ENCODE peak calls at places on chromosomes 7 and 10, in six cellular contexts. A is prostate gland, K is M059J, Z is amniotic stem cell, G is mesothelial cell of epicardium, S is tibial artery. W is an unnamed sample.

GRCh38 chr7:130814753-130815152 is 80.7 kb upstream of the KLF14 start:
- DNase-seq in S (no peak), A (no peak), Z (no peak), G (no peak), K (peak), W (no peak)

GRCh38 chr10:27433976-27434375 is 70.1 kb upstream of the RAB18 start:
- DNase-seq in S (no peak), A (no peak), K (no peak), G (no peak), Z (no peak), W (no peak)

GRCh38 chr7:45157653-45158401 is at the start of gene RAMP3:
- DNase-seq in K (no peak), S (no peak), G (no peak), A (no peak), Z (no peak), W (no peak)

GRCh38 chr10:52283174-52283573 is 30.9 kb upstream of the DKK1 start:
- DNase-seq in G (no peak), K (no peak), S (no peak), Z (no peak), A (no peak), W (no peak)

GRCh38 chr7:87498893-87499292 is 23.4 kb upstream of the ABCB4 start:
- DNase-seq in G (no peak), K (no peak), A (no peak), S (no peak), Z (no peak), W (no peak)

GRCh38 chr10:90171014-90171722 is 469.8 kb downstream of the KIF20B start:
- DNase-seq in A (no peak), G (no peak), S (no peak), Z (no peak), K (no peak), W (no peak)

GRCh38 chr10:84510121-84510520 is 181.7 kb downstream of the CCSER2 start:
- DNase-seq in K (peak), A (no peak), G (no peak), Z (no peak), S (no peak), W (no peak)

GRCh38 chr10:63681965-63682704 is 160.9 kb downstream of the REEP3 start:
- DNase-seq in A (peak), K (peak), S (peak), Z (peak), G (no peak), W (no peak)